ENCODE peak calls at places on chromosomes 11 and 22, in eight cellular contexts. W is upper lobe of left lung, X is activated T-cell treated with anti-CD3 and anti-CD28 coated beads for 24 hours, P is NCI-H1417, G is GM23248, S is NCI-H460, F is kidney glomerular epithelial cell, K is hypothalamus. B is an unnamed sample.

GRCh38 chr11:58027341-58027740 is 3.4 kb upstream of the OR6Q1 start:
- DNase-seq in K (no peak), P (no peak), X (no peak), S (no peak), W (no peak), G (peak; percentile 73), F (no peak), B (peak; percentile 61)

GRCh38 chr11:8833568-8834275 is 77.3 kb upstream of the AKIP1 start:
- DNase-seq in W (no peak), X (no peak), S (no peak), P (no peak), G (peak; percentile 82), K (no peak), F (peak; percentile 66), B (peak; percentile 40)

GRCh38 chr11:6568191-6568918 is 35.1 kb downstream of the RRP8 start:
- DNase-seq in S (no peak), F (peak; percentile 42), P (no peak), K (peak; percentile 52), X (no peak), W (no peak), G (peak; percentile 47), B (peak; percentile 44)

GRCh38 chr11:123760894-123761293 is 6.6 kb upstream of the OR6X1 start:
- DNase-seq in P (no peak), K (no peak), X (no peak), W (no peak), S (no peak), G (no peak), F (no peak), B (no peak)

GRCh38 chr11:96254087-96254486 is 88.9 kb downstream of the MAML2 start:
- DNase-seq in G (peak; percentile 65), S (peak; percentile 34), P (no peak), K (no peak), F (peak; percentile 24), W (no peak), X (no peak), B (peak; percentile 70)

GRCh38 chr11:44613081-44613628 is 47.7 kb downstream of the CD82 start:
- DNase-seq in S (no peak), P (no peak), K (no peak), F (no peak), G (no peak), W (no peak), X (no peak), B (no peak)

GRCh38 chr11:692824-693414 is 2.1 kb downstream of the DEAF1 start:
- DNase-seq in X (no peak), F (no peak), G (no peak), K (no peak), P (peak; percentile 89), S (no peak), W (peak; percentile 86), B (no peak)

GRCh38 chr11:87926250-87926970 is 248.8 kb downstream of the RAB38 start:
- DNase-seq in W (no peak), S (no peak), K (no peak), G (peak; percentile 94), F (no peak), P (no peak), X (no peak), B (peak; percentile 48)

GRCh38 chr22:44340271-44341239 is 27.8 kb upstream of the SHISAL1 start:
- DNase-seq in W (no peak), S (no peak), F (no peak), P (peak; percentile 59), G (no peak), X (no peak), K (no peak), B (no peak)

GRCh38 chr22:20542055-20542454 is 34.6 kb downstream of the MED15 start:
- DNase-seq in G (no peak), W (no peak), K (no peak), P (no peak), X (no peak), F (no peak), S (no peak), B (no peak)

GRCh38 chr22:35477911-35478582 is 62.6 kb upstream of the RASD2 start:
- DNase-seq in P (peak; percentile 77), X (no peak), S (peak; percentile 43), F (peak; percentile 84), G (peak; percentile 70), W (no peak), K (no peak), B (peak; percentile 65)

GRCh38 chr11:59668188-59668949 is 468 bp downstream of the PATL1 start:
- DNase-seq in G (peak; percentile 77), P (peak; percentile 1), S (peak; percentile 6), X (peak; percentile 62), F (peak; percentile 54), K (peak; percentile 8), W (no peak), B (peak; percentile 66)

GRCh38 chr11:34570584-34570983 is 50.3 kb upstream of the EHF start:
- DNase-seq in S (no peak), F (no peak), G (no peak), K (no peak), X (no peak), P (no peak), W (no peak), B (no peak)

GRCh38 chr11:11416502-11416901 is 63.5 kb upstream of the CSNK2A3 start:
- DNase-seq in G (peak; percentile 31), S (no peak), K (no peak), W (no peak), X (no peak), F (no peak), P (no peak), B (no peak)